ENCODE peak calls at places on chromosomes 11 and 22, in nine cellular contexts. C is stomach, D is Peyer's patch, I is body of pancreas, M is suprapubic skin, S is adipocyte, Z is pancreas, R is right lobe of liver, O is left lung. Q is an unnamed sample. For H3K4me1 and H3K9me3, the result is how much of the 10 kb centered on the place peaks cover.

GRCh38 chr11:67284811-67285540 is 4.1 kb upstream of the ANKRD13D start:
- DNase-seq in C (no peak), D (no peak), I (peak), M (no peak), S (no peak), Z (peak), R (peak), O (peak), Q (peak)

GRCh38 chr11:1230121-1230455 is 7.2 kb downstream of the MUC5B start:
- DNase-seq in C (no peak), D (no peak), I (no peak), M (peak), S (no peak), Z (no peak), R (peak), O (no peak), Q (peak)

GRCh38 chr11:125315088-125315740 is 150.7 kb downstream of the PKNOX2 start:
- DNase-seq in C (peak), D (no peak), I (peak), M (no peak), S (peak), Z (peak), R (no peak), O (no peak), Q (no peak)

GRCh38 chr11:116312560-116313340 is 460.0 kb downstream of the BUD13 start:
- DNase-seq in C (peak), D (peak), I (peak), M (peak), S (no peak), Z (peak), R (peak), O (peak), Q (peak)

GRCh38 chr22:44689173-44689572 is 12.8 kb upstream of the PRR5 start:
- DNase-seq in C (no peak), D (no peak), I (no peak), M (no peak), S (no peak), Z (no peak), R (no peak), O (no peak), Q (no peak)

GRCh38 chr11:7691759-7692334 is 14.4 kb downstream of the OVCH2 start:
- DNase-seq in C (no peak), D (no peak), I (no peak), M (no peak), S (peak), Z (no peak), R (no peak), O (no peak), Q (no peak)

GRCh38 chr11:75474878-75475766 is 42.1 kb upstream of the KLHL35 start:
- DNase-seq in C (peak), D (peak), I (peak), M (no peak), S (peak), Z (no peak), R (peak), O (peak), Q (no peak)

GRCh38 chr11:32386770-32387377 is 48.5 kb downstream of the WT1 start:
- DNase-seq in C (no peak), D (no peak), I (no peak), M (no peak), S (no peak), Z (no peak), R (no peak), O (no peak), Q (no peak)

GRCh38 chr11:75277211-75277805 is 36.7 kb downstream of the TPBGL start:
- DNase-seq in C (peak), D (no peak), I (no peak), M (no peak), S (no peak), Z (no peak), R (no peak), O (no peak), Q (no peak)

GRCh38 chr22:36865346-36865745 is 4.5 kb downstream of the NCF4 start:
- DNase-seq in C (no peak), D (no peak), I (no peak), M (no peak), S (no peak), Z (no peak), R (no peak), O (no peak), Q (no peak)

GRCh38 chr22:35191412-35191811 is 65.9 kb upstream of the HMGXB4 start:
- DNase-seq in C (no peak), D (no peak), I (no peak), M (no peak), S (peak), Z (no peak), R (no peak), O (no peak), Q (no peak)

GRCh38 chr11:57761301-57762234 is at the start of gene CTNND1:
- DNase-seq in C (peak), D (peak), I (peak), M (peak), S (peak), Z (peak), R (peak), O (no peak), Q (peak)

GRCh38 chr11:118818130-118818529 is 27.2 kb upstream of the DDX6 start:
- DNase-seq in C (no peak), D (no peak), I (no peak), M (no peak), S (no peak), Z (no peak), R (no peak), O (no peak), Q (no peak)

GRCh38 chr22:42945736-42946135 is 69.2 kb downstream of the PACSIN2 start:
- DNase-seq in C (no peak), D (no peak), I (no peak), M (peak), S (no peak), Z (no peak), R (no peak), O (no peak), Q (peak)

GRCh38 chr11:130581631-130582030 is 133.2 kb downstream of the ADAMTS15 start:
- DNase-seq in C (no peak), D (no peak), I (no peak), M (no peak), S (peak), Z (no peak), R (no peak), O (no peak), Q (no peak)

GRCh38 chr11:84390441-84391078 is 1104.4 kb upstream of the CCDC90B start:
- DNase-seq in C (no peak), D (no peak), I (no peak), M (no peak), S (no peak), Z (no peak), R (no peak), O (no peak), Q (no peak)

GRCh38 chr11:80929406-80929805 is 1488.6 kb upstream of the TENM4 start:
- DNase-seq in C (no peak), D (no peak), I (no peak), M (no peak), S (no peak), Z (no peak), R (no peak), O (no peak), Q (no peak)

GRCh38 chr11:64923151-64923661 is 1.3 kb upstream of the PPP2R5B start:
- DNase-seq in C (no peak), D (no peak), I (no peak), M (no peak), S (no peak), Z (peak), R (peak), O (peak), Q (no peak)

GRCh38 chr22:34599567-34599966 is 466.4 kb upstream of the ISX start:
- DNase-seq in C (no peak), D (no peak), I (no peak), M (no peak), S (no peak), Z (no peak), R (no peak), O (no peak), Q (no peak)

GRCh38 chr11:75697906-75698563 is 19.6 kb upstream of the MOGAT2 start:
- DNase-seq in C (no peak), D (no peak), I (no peak), M (no peak), S (no peak), Z (no peak), R (no peak), O (no peak), Q (no peak)

GRCh38 chr22:44773082-44773481 is 20.7 kb downstream of the ARHGAP8 start:
- DNase-seq in C (no peak), D (no peak), I (no peak), M (no peak), S (no peak), Z (no peak), R (no peak), O (no peak), Q (no peak)

GRCh38 chr11:134272381-134273316 is 3.5 kb upstream of the GLB1L3 start:
- DNase-seq in C (no peak), D (no peak), I (no peak), M (peak), S (peak), Z (no peak), R (peak), O (no peak), Q (no peak)

GRCh38 chr11:69636870-69637600 is 3.9 kb upstream of the CCND1 start:
- DNase-seq in C (no peak), D (no peak), I (no peak), M (no peak), S (no peak), Z (peak), R (peak), O (no peak), Q (peak)

GRCh38 chr11:69291459-69292110 is 2.4 kb upstream of the MYEOV start:
- DNase-seq in C (no peak), D (no peak), I (no peak), M (no peak), S (no peak), Z (no peak), R (no peak), O (no peak), Q (no peak)

GRCh38 chr11:35337136-35337918 is 82.0 kb downstream of the SLC1A2 start:
- DNase-seq in C (no peak), D (no peak), I (peak), M (no peak), S (peak), Z (no peak), R (no peak), O (no peak), Q (no peak)

GRCh38 chr11:43558056-43558455 is 122.5 kb upstream of the HSD17B12 start:
- DNase-seq in C (no peak), D (no peak), I (no peak), M (no peak), S (no peak), Z (no peak), R (no peak), O (no peak), Q (no peak)

GRCh38 chr11:27720277-27720830 is 20.1 kb upstream of the BDNF start:
- DNase-seq in C (no peak), D (no peak), I (peak), M (no peak), S (peak), Z (peak), R (no peak), O (no peak), Q (no peak)

GRCh38 chr22:39080993-39081513 is 4.0 kb downstream of the APOBEC3G start:
- DNase-seq in C (no peak), D (peak), I (no peak), M (no peak), S (no peak), Z (no peak), R (no peak), O (peak), Q (no peak)

GRCh38 chr11:108500721-108501120 is 2.5 kb upstream of the POGLUT3 start:
- DNase-seq in C (no peak), D (no peak), I (no peak), M (no peak), S (no peak), Z (no peak), R (no peak), O (no peak), Q (no peak)

GRCh38 chr22:43343262-43343988 is at the start of gene SCUBE1:
- DNase-seq in C (peak), D (peak), I (peak), M (no peak), S (peak), Z (peak), R (peak), O (peak), Q (peak)

GRCh38 chr22:39185601-39186012 is 33.1 kb upstream of the CBX7 start:
- DNase-seq in C (no peak), D (peak), I (no peak), M (no peak), S (no peak), Z (no peak), R (no peak), O (no peak), Q (peak)

GRCh38 chr11:45247433-45247832 is 38.7 kb downstream of the SYT13 start:
- DNase-seq in C (no peak), D (no peak), I (no peak), M (no peak), S (no peak), Z (no peak), R (no peak), O (no peak), Q (no peak)

GRCh38 chr22:43516386-43516785 is 104.6 kb downstream of the MPPED1 start:
- DNase-seq in C (no peak), D (no peak), I (no peak), M (no peak), S (no peak), Z (no peak), R (no peak), O (no peak), Q (no peak)

GRCh38 chr11:133893381-133893780 is 48.1 kb upstream of the SPATA19 start:
- DNase-seq in C (no peak), D (peak), I (no peak), M (no peak), S (no peak), Z (no peak), R (no peak), O (no peak), Q (no peak)

GRCh38 chr22:40340044-40340443 is 6.3 kb upstream of the ADSL start:
- DNase-seq in C (no peak), D (no peak), I (no peak), M (no peak), S (no peak), Z (no peak), R (no peak), O (no peak), Q (no peak)

GRCh38 chr11:86931059-86931964 is 23.9 kb downstream of the FZD4 start:
- DNase-seq in C (no peak), D (no peak), I (no peak), M (no peak), S (peak), Z (no peak), R (no peak), O (no peak), Q (no peak)

GRCh38 chr11:86934933-86935579 is 20.1 kb downstream of the FZD4 start:
- DNase-seq in C (no peak), D (no peak), I (no peak), M (no peak), S (peak), Z (no peak), R (no peak), O (no peak), Q (no peak)

GRCh38 chr11:86931965-86932332 is 23.2 kb downstream of the FZD4 start:
- DNase-seq in C (no peak), D (no peak), I (no peak), M (no peak), S (peak), Z (no peak), R (no peak), O (no peak), Q (no peak)

GRCh38 chr11:86934263-86934932 is 20.8 kb downstream of the FZD4 start:
- DNase-seq in C (no peak), D (no peak), I (no peak), M (no peak), S (no peak), Z (no peak), R (no peak), O (no peak), Q (no peak)

DNA sequence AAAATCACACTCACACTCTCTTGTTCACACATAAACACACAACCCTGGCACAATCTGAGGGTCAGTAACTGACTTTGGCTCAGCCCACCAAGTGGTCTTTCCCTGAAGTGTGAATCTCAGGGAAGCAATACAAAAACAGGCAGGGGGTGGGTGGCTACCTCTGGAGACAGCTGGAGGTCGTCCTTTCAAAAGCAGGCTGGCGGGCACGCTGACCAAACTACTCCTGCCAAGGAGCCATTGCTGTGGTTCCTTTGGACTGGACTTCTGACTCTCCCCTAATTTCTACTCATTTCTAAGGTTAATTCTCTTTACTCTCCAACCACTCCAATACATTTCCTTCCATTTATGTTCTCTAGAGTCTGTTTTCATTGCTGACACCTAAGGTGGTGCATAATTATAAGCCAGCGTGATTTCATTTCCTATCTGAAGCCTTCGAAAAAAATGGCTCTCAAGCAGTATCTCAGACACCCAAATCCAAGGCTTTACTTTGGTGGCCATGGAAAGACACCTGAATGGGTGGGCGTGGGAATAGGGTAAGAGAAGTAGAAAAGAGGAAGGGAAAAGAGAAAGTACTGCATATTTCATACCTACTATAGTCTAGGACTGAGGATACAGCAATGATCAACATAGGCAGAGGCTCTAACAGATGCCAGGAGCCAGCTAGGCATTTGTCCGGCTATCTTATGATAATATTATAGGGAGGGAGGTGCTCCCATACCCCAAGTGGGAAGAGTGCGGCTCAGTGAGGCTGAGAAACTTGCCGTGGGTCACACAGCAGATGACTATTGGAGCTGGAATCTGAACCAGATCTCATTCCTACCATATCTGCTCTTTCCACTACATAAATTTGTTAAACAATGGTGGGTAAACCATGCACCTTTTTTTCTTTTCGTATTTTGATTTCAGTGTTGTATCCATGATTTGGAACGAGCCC is 22.0 kb downstream of the FZD4 start:
- DNase-seq in C (no peak), D (no peak), I (no peak), M (no peak), S (no peak), Z (no peak), R (no peak), O (no peak), Q (no peak)
- H3K4me1 ChIP-seq in C (under half), D (under half), I (under half), M (under half), S (half or more), Z (under half), R (under half), O (under half), Q (under half)

GRCh38 chr11:93940395-93940794 is 80.8 kb upstream of the HEPHL1 start:
- DNase-seq in C (no peak), D (no peak), I (no peak), M (no peak), S (no peak), Z (no peak), R (no peak), O (no peak), Q (no peak)
- H3K4me3 ChIP-seq in C (no peak), D (no peak), I (no peak), M (no peak), S (no peak), Z (no peak), R (no peak), O (no peak), Q (no peak)

GRCh38 chr11:41050791-41051190 is 408.7 kb downstream of the LRRC4C start:
- DNase-seq in C (no peak), D (no peak), I (no peak), M (no peak), S (no peak), Z (no peak), R (no peak), O (no peak), Q (no peak)
- H3K9me3 ChIP-seq in C (under half), D (under half), I (under half), M (under half), S (under half), Z (under half), R (under half), O (under half), Q (under half)

GRCh38 chr22:21949569-21949918 is 3.1 kb downstream of the PPM1F start:
- DNase-seq in C (no peak), D (no peak), I (no peak), M (no peak), S (no peak), Z (no peak), R (no peak), O (no peak), Q (no peak)
- H3K4me1 ChIP-seq in C (under half), D (under half), I (under half), M (half or more), S (under half), Z (under half), R (under half), O (under half), Q (under half)

Q was measured in aorta.